ENCODE peak calls at places on chromosomes 16 and 17, in eight cellular contexts. A is effector memory CD4-positive, alpha-beta T cell; C is thyroid gland; R is IMR-90; Z is fibroblast of lung; T is cardiac muscle cell; N is MM.1S; E is A549. V is an unnamed sample.

GRCh38 chr16:27721548-27722265 is 171.8 kb downstream of the KATNIP start:
- DNase-seq in A (no peak), C (peak; percentile 15), R (peak; percentile 78), Z (peak; percentile 25), T (no peak), N (no peak), E (no peak), V (no peak)

GRCh38 chr17:7352910-7353635 is 1.1 kb downstream of the KCTD11 start:
- DNase-seq in A (no peak), C (no peak), R (no peak), Z (no peak), T (no peak), N (no peak), E (no peak), V (no peak)

GRCh38 chr17:40091691-40092397 is 8.5 kb downstream of the NR1D1 start:
- DNase-seq in A (no peak), C (peak; percentile 32), R (no peak), Z (no peak), T (no peak), N (no peak), E (no peak), V (peak; percentile 88)

GRCh38 chr16:78528265-78528664 is 428.8 kb downstream of the WWOX start:
- DNase-seq in A (no peak), C (no peak), R (no peak), Z (peak; percentile 40), T (no peak), N (no peak), E (no peak), V (no peak)

GRCh38 chr17:1928976-1929375 is 96.2 kb downstream of the RTN4RL1 start:
- DNase-seq in A (no peak), C (no peak), R (no peak), Z (no peak), T (no peak), N (no peak), E (no peak), V (peak; percentile 91)

GRCh38 chr17:18235743-18236256 is 10.4 kb downstream of the LLGL1 start:
- DNase-seq in A (no peak), C (no peak), R (peak; percentile 67), Z (peak; percentile 80), T (no peak), N (no peak), E (no peak), V (no peak)

GRCh38 chr16:46790599-46791270 is 40.2 kb downstream of the C16orf87 start:
- DNase-seq in A (no peak), C (no peak), R (no peak), Z (peak; percentile 6), T (no peak), N (no peak), E (no peak), V (no peak)

GRCh38 chr17:1462164-1463112 is 6.4 kb upstream of the CRK start:
- DNase-seq in A (no peak), C (no peak), R (no peak), Z (peak; percentile 60), T (no peak), N (no peak), E (no peak), V (peak; percentile 94)

GRCh38 chr17:61002316-61002736 is 324.7 kb downstream of the BCAS3 start:
- DNase-seq in A (no peak), C (no peak), R (peak; percentile 79), Z (peak; percentile 55), T (peak; percentile 55), N (peak; percentile 42), E (peak; percentile 63), V (no peak)

GRCh38 chr16:72554935-72555334 is 383.0 kb upstream of the PMFBP1 start:
- DNase-seq in A (no peak), C (no peak), R (peak; percentile 6), Z (no peak), T (no peak), N (no peak), E (no peak), V (no peak)

GRCh38 chr16:27867122-27868110 is 196.1 kb downstream of the GSG1L start:
- DNase-seq in A (peak; percentile 4), C (peak; percentile 77), R (peak; percentile 51), Z (peak; percentile 67), T (peak; percentile 84), N (peak; percentile 66), E (peak; percentile 88), V (peak; percentile 95)

GRCh38 chr16:6377956-6378355 is 954.7 kb upstream of the RBFOX1 start:
- DNase-seq in A (no peak), C (no peak), R (no peak), Z (no peak), T (no peak), N (no peak), E (no peak), V (peak; percentile 14)

GRCh38 chr17:80732268-80732667 is 187.6 kb downstream of the RPTOR start:
- DNase-seq in A (no peak), C (no peak), R (peak; percentile 74), Z (peak; percentile 80), T (no peak), N (no peak), E (no peak), V (no peak)

GRCh38 chr17:72699566-72699965 is 392.9 kb downstream of the SLC39A11 start:
- DNase-seq in A (no peak), C (no peak), R (peak; percentile 39), Z (peak; percentile 75), T (no peak), N (no peak), E (no peak), V (no peak)

GRCh38 chr17:32323784-32324590 is 18.0 kb downstream of the C17orf75 start:
- DNase-seq in A (no peak), C (peak; percentile 37), R (peak; percentile 31), Z (peak; percentile 20), T (no peak), N (peak; percentile 61), E (no peak), V (no peak)

GRCh38 chr16:59296888-59297287 is 562.8 kb upstream of the GOT2 start:
- DNase-seq in A (no peak), C (no peak), R (no peak), Z (no peak), T (no peak), N (no peak), E (no peak), V (no peak)

GRCh38 chr17:5286846-5287245 is 4.8 kb downstream of the RABEP1 start:
- DNase-seq in A (no peak), C (no peak), R (no peak), Z (no peak), T (no peak), N (no peak), E (no peak), V (no peak)

GRCh38 chr17:31538080-31538762 is 146.7 kb downstream of the RAB11FIP4 start:
- DNase-seq in A (no peak), C (peak; percentile 71), R (no peak), Z (no peak), T (no peak), N (no peak), E (no peak), V (no peak)

GRCh38 chr17:27065588-27065987 is 228.3 kb upstream of the WSB1 start:
- DNase-seq in A (no peak), C (no peak), R (no peak), Z (no peak), T (no peak), N (no peak), E (no peak), V (no peak)
- H3K9me3 ChIP-seq in A (no peaks in the 10 kb centered on the region), C (no peaks in the 10 kb centered on the region), R (peaks cover 2% of the 10 kb centered on the region), Z (no peaks in the 10 kb centered on the region), T (no peaks in the 10 kb centered on the region), N (no peaks in the 10 kb centered on the region), E (no peaks in the 10 kb centered on the region), V (no peaks in the 10 kb centered on the region)

DNA sequence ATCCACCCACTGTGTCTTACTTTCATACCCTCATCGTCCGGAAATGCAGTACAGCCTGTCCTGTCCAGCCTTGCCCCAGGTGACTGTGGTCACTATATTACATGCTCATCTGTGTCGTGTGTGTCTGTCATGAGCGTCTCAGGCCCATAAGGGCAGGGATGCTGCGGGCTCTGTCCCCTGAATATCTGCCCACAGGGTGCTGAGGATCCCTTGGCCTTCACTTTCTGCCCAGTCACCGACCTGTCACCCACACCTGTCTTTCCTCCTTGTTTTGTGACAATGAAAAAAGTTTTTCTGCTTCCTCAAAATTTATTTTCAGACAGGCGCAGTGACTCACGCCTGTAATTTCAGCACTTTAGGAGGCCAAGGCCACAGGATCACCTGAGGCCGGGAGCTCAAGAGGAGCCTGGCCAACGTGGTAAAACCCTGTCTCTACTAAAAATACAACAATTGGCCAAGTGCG is 1.4 kb upstream of the CTRB1 start:
- DNase-seq in A (no peak), C (no peak), R (no peak), Z (no peak), T (no peak), N (no peak), E (no peak), V (no peak)
- H3K27ac ChIP-seq in A (no peak overlapping the region), C (no peak overlapping the region), R (no peak overlapping the region), Z (no peak overlapping the region), T (no peak overlapping the region), N (no peak overlapping the region), E (no peak overlapping the region), V (no peak overlapping the region)

DNA sequence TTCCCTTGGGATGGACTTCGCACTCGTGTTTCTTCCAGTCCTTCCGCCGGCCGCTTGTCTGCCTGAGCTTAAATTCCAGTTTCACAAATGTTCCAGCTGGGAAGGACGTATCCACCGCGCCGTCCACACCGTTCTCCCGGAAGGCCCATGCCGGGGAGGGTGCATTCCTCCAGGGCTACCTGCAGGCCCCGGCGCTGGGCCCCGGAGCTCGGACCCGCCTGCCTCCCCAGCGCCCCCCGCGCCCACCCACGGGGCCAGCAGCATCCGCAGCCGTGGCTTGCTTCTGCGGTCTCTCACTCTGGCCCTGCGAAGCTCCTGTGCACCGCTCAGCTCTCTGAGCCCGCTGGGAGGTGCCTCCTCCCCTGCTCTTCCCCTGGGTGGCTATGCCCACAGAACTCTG is 2084.1 kb downstream of the TP53TG3F start:
- DNase-seq in A (no peak), C (no peak), R (no peak), Z (no peak), T (no peak), N (no peak), E (no peak), V (no peak)
- H3K9me3 ChIP-seq in A (peaks cover 4% of the 10 kb centered on the region), C (no peaks in the 10 kb centered on the region), R (peaks cover 4% of the 10 kb centered on the region), Z (no peaks in the 10 kb centered on the region), T (peaks cover 5% of the 10 kb centered on the region), N (no peaks in the 10 kb centered on the region), E (no peaks in the 10 kb centered on the region), V (no peaks in the 10 kb centered on the region)

GRCh38 chr16:24572069-24572468 is 32.7 kb downstream of the RBBP6 start:
- DNase-seq in A (no peak), C (no peak), R (no peak), Z (no peak), T (no peak), N (no peak), E (no peak), V (no peak)

GRCh38 chr16:24568392-24568791 is 29.0 kb downstream of the RBBP6 start:
- DNase-seq in A (no peak), C (no peak), R (peak; percentile 43), Z (peak; percentile 23), T (no peak), N (no peak), E (peak; percentile 53), V (no peak)

GRCh38 chr16:24577167-24577566 is 37.8 kb downstream of the RBBP6 start:
- DNase-seq in A (no peak), C (no peak), R (peak; percentile 10), Z (peak; percentile 25), T (no peak), N (no peak), E (no peak), V (no peak)

DNA sequence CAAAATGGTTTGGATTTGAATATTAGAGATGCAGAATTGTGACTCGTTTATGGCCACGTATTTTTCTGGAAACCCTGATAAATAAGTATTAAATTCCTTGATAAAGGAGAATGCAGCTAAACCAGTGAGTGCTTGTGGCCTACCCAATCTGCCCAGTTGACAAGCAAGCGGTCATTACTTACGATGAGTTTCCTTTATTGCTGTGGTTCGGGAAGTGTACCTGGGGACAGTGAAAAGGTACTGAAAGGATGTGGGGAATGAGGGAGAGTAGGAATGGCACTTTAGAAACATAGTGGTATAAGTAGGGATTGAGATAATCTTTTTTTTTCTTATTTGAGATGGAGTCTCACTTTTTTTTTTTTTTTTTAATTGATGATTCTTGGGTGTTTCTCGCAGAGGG is 33.8 kb downstream of the RBBP6 start:
- DNase-seq in A (no peak), C (no peak), R (no peak), Z (no peak), T (no peak), N (no peak), E (no peak), V (no peak)
- H3K27ac ChIP-seq in A (no peak overlapping the region), C (no peak overlapping the region), R (no peak overlapping the region), Z (no peak overlapping the region), T (no peak overlapping the region), N (no peak overlapping the region), E (no peak overlapping the region), V (no peak overlapping the region)

V was measured in WERI-Rb-1.